ENCODE peak calls at places on chromosomes 2 and 18, in four cellular contexts. One of them, this sample, is unnamed.
A peak's percentile ranks its signal among the peaks of the same experiment; 100 is the strongest.

GRCh38 chr18:36519358-36519757 is 221.8 kb downstream of the FHOD3 start:
- DNase-seq in GM12865: peak; percentile 59
- DNase-seq in esophagus squamous epithelium: no peak
- DNase-seq in suprapubic skin: no peak
- DNase-seq in this sample: peak; percentile 22

GRCh38 chr2:173966274-173967098 is 1.3 kb upstream of the SP3 start:
- DNase-seq in GM12865: no peak
- DNase-seq in esophagus squamous epithelium: no peak
- DNase-seq in suprapubic skin: no peak
- DNase-seq in this sample: no peak

GRCh38 chr18:74718312-74718711 is 120.6 kb downstream of the ZNF407 start:
- DNase-seq in GM12865: no peak
- DNase-seq in esophagus squamous epithelium: no peak
- DNase-seq in suprapubic skin: no peak
- DNase-seq in this sample: no peak

GRCh38 chr18:26532367-26533340 is 15.7 kb downstream of the KCTD1 start:
- DNase-seq in GM12865: no peak
- DNase-seq in esophagus squamous epithelium: no peak
- DNase-seq in suprapubic skin: no peak
- DNase-seq in this sample: peak; percentile 56

GRCh38 chr2:160407393-160408204 is 86.0 kb downstream of the RBMS1 start:
- DNase-seq in GM12865: peak; percentile 46
- DNase-seq in esophagus squamous epithelium: no peak
- DNase-seq in suprapubic skin: peak; percentile 78
- DNase-seq in this sample: peak; percentile 57

GRCh38 chr2:46331099-46331766 is 34.0 kb downstream of the EPAS1 start:
- DNase-seq in GM12865: no peak
- DNase-seq in esophagus squamous epithelium: no peak
- DNase-seq in suprapubic skin: no peak
- DNase-seq in this sample: peak; percentile 76

GRCh38 chr2:168355110-168355509 is 101.0 kb upstream of the CERS6 start:
- DNase-seq in GM12865: no peak
- DNase-seq in esophagus squamous epithelium: no peak
- DNase-seq in suprapubic skin: no peak
- DNase-seq in this sample: no peak

GRCh38 chr2:196230051-196230450 is 58.7 kb upstream of the STK17B start:
- DNase-seq in GM12865: no peak
- DNase-seq in esophagus squamous epithelium: no peak
- DNase-seq in suprapubic skin: no peak
- DNase-seq in this sample: no peak

GRCh38 chr18:55641501-55641900 is 53.5 kb upstream of the TCF4 start:
- DNase-seq in GM12865: no peak
- DNase-seq in esophagus squamous epithelium: no peak
- DNase-seq in suprapubic skin: no peak
- DNase-seq in this sample: no peak

GRCh38 chr18:6752200-6752873 is 22.8 kb downstream of the ARHGAP28 start:
- DNase-seq in GM12865: no peak
- DNase-seq in esophagus squamous epithelium: no peak
- DNase-seq in suprapubic skin: no peak
- DNase-seq in this sample: peak; percentile 30

GRCh38 chr18:22250591-22250996 is 81.2 kb downstream of the GATA6 start:
- DNase-seq in GM12865: no peak
- DNase-seq in esophagus squamous epithelium: no peak
- DNase-seq in suprapubic skin: no peak
- DNase-seq in this sample: no peak

GRCh38 chr2:111623380-111623779 is 260.6 kb downstream of the ANAPC1 start:
- DNase-seq in GM12865: no peak
- DNase-seq in esophagus squamous epithelium: no peak
- DNase-seq in suprapubic skin: no peak
- DNase-seq in this sample: no peak

GRCh38 chr2:239729681-239730566 is 295.2 kb downstream of the NDUFA10 start:
- DNase-seq in GM12865: no peak
- DNase-seq in esophagus squamous epithelium: no peak
- DNase-seq in suprapubic skin: peak; percentile 38
- DNase-seq in this sample: no peak

GRCh38 chr2:182113334-182113733 is 127.7 kb downstream of the PPP1R1C start:
- DNase-seq in GM12865: no peak
- DNase-seq in esophagus squamous epithelium: no peak
- DNase-seq in suprapubic skin: no peak
- DNase-seq in this sample: no peak

GRCh38 chr2:175003875-175004729 is 1.1 kb downstream of the CHN1 start:
- DNase-seq in GM12865: no peak
- DNase-seq in esophagus squamous epithelium: no peak
- DNase-seq in suprapubic skin: no peak
- DNase-seq in this sample: peak; percentile 45

GRCh38 chr2:74658516-74658915 is 4.5 kb downstream of the SEMA4F start:
- DNase-seq in GM12865: no peak
- DNase-seq in esophagus squamous epithelium: no peak
- DNase-seq in suprapubic skin: no peak
- DNase-seq in this sample: peak; percentile 84

GRCh38 chr2:233060500-233061006 is 411 bp downstream of the INPP5D start:
- DNase-seq in GM12865: no peak
- DNase-seq in esophagus squamous epithelium: no peak
- DNase-seq in suprapubic skin: peak; percentile 67
- DNase-seq in this sample: no peak

GRCh38 chr2:96856776-96857673 is 791 bp downstream of the ANKRD39 start:
- DNase-seq in GM12865: peak; percentile 58
- DNase-seq in esophagus squamous epithelium: no peak
- DNase-seq in suprapubic skin: peak; percentile 79
- DNase-seq in this sample: no peak

GRCh38 chr2:136324966-136325365 is 207.0 kb upstream of the CXCR4 start:
- DNase-seq in GM12865: no peak
- DNase-seq in esophagus squamous epithelium: no peak
- DNase-seq in suprapubic skin: no peak
- DNase-seq in this sample: no peak

GRCh38 chr2:128386066-128386465 is 67.4 kb upstream of the HS6ST1 start:
- DNase-seq in GM12865: no peak
- DNase-seq in esophagus squamous epithelium: no peak
- DNase-seq in suprapubic skin: peak; percentile 38
- DNase-seq in this sample: no peak

GRCh38 chr18:713135-713490 is 683 bp upstream of the ENOSF1 start:
- DNase-seq in GM12865: no peak
- DNase-seq in esophagus squamous epithelium: no peak
- DNase-seq in suprapubic skin: no peak
- DNase-seq in this sample: no peak

GRCh38 chr2:98088261-98088660 is 1.3 kb downstream of the VWA3B start:
- DNase-seq in GM12865: peak; percentile 12
- DNase-seq in esophagus squamous epithelium: no peak
- DNase-seq in suprapubic skin: no peak
- DNase-seq in this sample: no peak

GRCh38 chr18:11429876-11430275 is 179.5 kb upstream of the SLC35G4 start:
- DNase-seq in GM12865: no peak
- DNase-seq in esophagus squamous epithelium: no peak
- DNase-seq in suprapubic skin: no peak
- DNase-seq in this sample: no peak

GRCh38 chr2:70779911-70780580 is 10.4 kb downstream of the FIGLA start:
- DNase-seq in GM12865: no peak
- DNase-seq in esophagus squamous epithelium: no peak
- DNase-seq in suprapubic skin: no peak
- DNase-seq in this sample: peak; percentile 8

GRCh38 chr2:170887496-170888265 is 41.4 kb upstream of the GORASP2 start:
- DNase-seq in GM12865: no peak
- DNase-seq in esophagus squamous epithelium: no peak
- DNase-seq in suprapubic skin: no peak
- DNase-seq in this sample: no peak

GRCh38 chr2:8456149-8457091 is 225.4 kb upstream of the ID2 start:
- DNase-seq in GM12865: peak; percentile 57
- DNase-seq in esophagus squamous epithelium: no peak
- DNase-seq in suprapubic skin: no peak
- DNase-seq in this sample: no peak

GRCh38 chr2:240423788-240424191 is 11.7 kb upstream of the GPC1 start:
- DNase-seq in GM12865: no peak
- DNase-seq in esophagus squamous epithelium: no peak
- DNase-seq in suprapubic skin: peak; percentile 56
- DNase-seq in this sample: no peak

GRCh38 chr2:143477724-143478443 is 348.7 kb downstream of the ARHGAP15 start:
- DNase-seq in GM12865: no peak
- DNase-seq in esophagus squamous epithelium: no peak
- DNase-seq in suprapubic skin: no peak
- DNase-seq in this sample: no peak

GRCh38 chr2:15747698-15748471 is 156.2 kb downstream of the DDX1 start:
- DNase-seq in GM12865: no peak
- DNase-seq in esophagus squamous epithelium: no peak
- DNase-seq in suprapubic skin: peak; percentile 16
- DNase-seq in this sample: no peak

GRCh38 chr2:239034561-239035341 is 186.9 kb downstream of the TWIST2 start:
- DNase-seq in GM12865: no peak
- DNase-seq in esophagus squamous epithelium: no peak
- DNase-seq in suprapubic skin: no peak
- DNase-seq in this sample: no peak

GRCh38 chr2:41716497-41716896 is 331.3 kb upstream of the PKDCC start:
- DNase-seq in GM12865: no peak
- DNase-seq in esophagus squamous epithelium: no peak
- DNase-seq in suprapubic skin: no peak
- DNase-seq in this sample: no peak

GRCh38 chr2:241391892-241392665 is 36.0 kb downstream of the FARP2 start:
- DNase-seq in GM12865: peak; percentile 60
- DNase-seq in esophagus squamous epithelium: no peak
- DNase-seq in suprapubic skin: no peak
- DNase-seq in this sample: peak; percentile 61

GRCh38 chr2:18998492-18998891 is 359.9 kb downstream of the OSR1 start:
- DNase-seq in GM12865: no peak
- DNase-seq in esophagus squamous epithelium: no peak
- DNase-seq in suprapubic skin: no peak
- DNase-seq in this sample: peak; percentile 30

GRCh38 chr18:28855524-28855923 is 678.6 kb upstream of the CDH2 start:
- DNase-seq in GM12865: no peak
- DNase-seq in esophagus squamous epithelium: no peak
- DNase-seq in suprapubic skin: no peak
- DNase-seq in this sample: peak; percentile 28

GRCh38 chr2:140011287-140011686 is 1231.1 kb upstream of the NXPH2 start:
- DNase-seq in GM12865: no peak
- DNase-seq in esophagus squamous epithelium: no peak
- DNase-seq in suprapubic skin: no peak
- DNase-seq in this sample: no peak

GRCh38 chr2:227942021-227942420 is 70.6 kb downstream of the DAW1 start:
- DNase-seq in GM12865: peak; percentile 35
- DNase-seq in esophagus squamous epithelium: no peak
- DNase-seq in suprapubic skin: no peak
- DNase-seq in this sample: peak; percentile 15

GRCh38 chr2:186968277-186968676 is 119.3 kb upstream of the ZSWIM2 start:
- DNase-seq in GM12865: peak; percentile 73
- DNase-seq in esophagus squamous epithelium: no peak
- DNase-seq in suprapubic skin: no peak
- DNase-seq in this sample: no peak

DNA sequence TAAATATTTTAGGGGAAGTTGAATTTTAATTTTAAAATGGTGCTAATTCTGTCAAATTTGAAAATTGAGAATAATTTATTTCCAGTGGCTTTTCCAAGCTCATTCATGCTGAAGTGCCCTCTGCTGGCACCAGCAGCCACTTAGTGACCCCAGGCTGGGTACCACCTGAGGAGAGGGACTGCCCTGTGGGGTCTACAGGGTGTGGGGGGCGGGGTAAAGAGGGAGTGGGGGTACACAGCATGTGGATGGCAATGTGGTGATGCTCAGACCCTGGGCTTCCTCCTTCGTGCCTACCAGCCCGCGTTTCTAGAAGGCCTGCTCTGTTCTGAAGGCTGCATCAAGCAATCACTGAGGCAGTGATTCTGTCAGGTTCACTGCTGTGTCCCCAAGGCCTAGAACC is 45.1 kb upstream of the SCLY start:
- DNase-seq in GM12865: no peak
- DNase-seq in esophagus squamous epithelium: no peak
- DNase-seq in suprapubic skin: no peak
- DNase-seq in this sample: no peak
- TF ChIP-seq CTCF in GM12865: peak; percentile 21
- TF ChIP-seq CTCF in esophagus squamous epithelium: no peak
- TF ChIP-seq CTCF in suprapubic skin: no peak
- TF ChIP-seq CTCF in this sample: peak; percentile 11

GRCh38 chr18:65752625-65753325 is 2.0 kb downstream of the CDH7 start:
- DNase-seq in GM12865: no peak
- DNase-seq in esophagus squamous epithelium: no peak
- DNase-seq in suprapubic skin: no peak
- DNase-seq in this sample: no peak

GRCh38 chr18:65749881-65750280 is 931 bp upstream of the CDH7 start:
- DNase-seq in GM12865: no peak
- DNase-seq in esophagus squamous epithelium: no peak
- DNase-seq in suprapubic skin: no peak
- DNase-seq in this sample: no peak

GRCh38 chr18:65748321-65748720 is 2.5 kb upstream of the CDH7 start:
- DNase-seq in GM12865: no peak
- DNase-seq in esophagus squamous epithelium: no peak
- DNase-seq in suprapubic skin: no peak
- DNase-seq in this sample: no peak

GRCh38 chr18:65751145-65752085 is 603 bp downstream of the CDH7 start:
- DNase-seq in GM12865: no peak
- DNase-seq in esophagus squamous epithelium: no peak
- DNase-seq in suprapubic skin: no peak
- DNase-seq in this sample: no peak

GRCh38 chr18:65750421-65751144 is at the start of gene CDH7:
- DNase-seq in GM12865: no peak
- DNase-seq in esophagus squamous epithelium: no peak
- DNase-seq in suprapubic skin: no peak
- DNase-seq in this sample: no peak
- H3K4me3 ChIP-seq in GM12865: no peak within 1 kb of the TSS
- H3K4me3 ChIP-seq in esophagus squamous epithelium: no peak within 1 kb of the TSS
- H3K4me3 ChIP-seq in suprapubic skin: peak within 1 kb of the TSS; percentile 48
- H3K4me3 ChIP-seq in this sample: no peak within 1 kb of the TSS

GRCh38 chr18:42024131-42024530 is 69.1 kb downstream of the PIK3C3 start:
- DNase-seq in GM12865: peak; percentile 55
- DNase-seq in esophagus squamous epithelium: no peak
- DNase-seq in suprapubic skin: no peak
- DNase-seq in this sample: no peak
- TF ChIP-seq CTCF in GM12865: no peak
- TF ChIP-seq CTCF in esophagus squamous epithelium: no peak
- TF ChIP-seq CTCF in suprapubic skin: no peak
- TF ChIP-seq CTCF in this sample: no peak

GRCh38 chr2:99648906-99649606 is 159.2 kb upstream of the REV1 start:
- DNase-seq in GM12865: no peak
- DNase-seq in esophagus squamous epithelium: no peak
- DNase-seq in suprapubic skin: no peak
- DNase-seq in this sample: no peak

GRCh38 chr2:99643824-99644787 is 154.3 kb upstream of the REV1 start:
- DNase-seq in GM12865: no peak
- DNase-seq in esophagus squamous epithelium: no peak
- DNase-seq in suprapubic skin: no peak
- DNase-seq in this sample: peak; percentile 74

GRCh38 chr2:99645960-99646359 is 156.1 kb upstream of the REV1 start:
- DNase-seq in GM12865: no peak
- DNase-seq in esophagus squamous epithelium: no peak
- DNase-seq in suprapubic skin: no peak
- DNase-seq in this sample: no peak

GRCh38 chr2:99651930-99652670 is 162.3 kb upstream of the REV1 start:
- DNase-seq in GM12865: no peak
- DNase-seq in esophagus squamous epithelium: no peak
- DNase-seq in suprapubic skin: no peak
- DNase-seq in this sample: no peak

GRCh38 chr2:99648115-99648850 is 158.5 kb upstream of the REV1 start:
- DNase-seq in GM12865: no peak
- DNase-seq in esophagus squamous epithelium: no peak
- DNase-seq in suprapubic skin: no peak
- DNase-seq in this sample: no peak
- H3K4me3 ChIP-seq in GM12865: no peak overlapping the region
- H3K4me3 ChIP-seq in esophagus squamous epithelium: no peak overlapping the region
- H3K4me3 ChIP-seq in suprapubic skin: no peak overlapping the region
- H3K4me3 ChIP-seq in this sample: no peak overlapping the region